ENCODE peak calls at places on chromosome 11, in four cellular contexts. Z is breast epithelium, A is endothelial cell of umbilical vein, R is RWPE1. S is an unnamed sample.

GRCh38 chr11:66012946-66013761 is 1.3 kb downstream of the CST6 start:
- DNase-seq in Z (peak), A (no peak), R (no peak), S (no peak)

GRCh38 chr11:62186195-62186594 is 3.8 kb upstream of the SCGB1D1 start:
- DNase-seq in Z (no peak), A (no peak), R (no peak), S (no peak)

GRCh38 chr11:33687733-33688479 is 12.7 kb downstream of the C11orf91 start:
- DNase-seq in Z (no peak), A (peak), R (no peak), S (no peak)

GRCh38 chr11:40140560-40140959 is 1318.9 kb downstream of the LRRC4C start:
- DNase-seq in Z (no peak), A (no peak), R (no peak), S (no peak)

GRCh38 chr11:73140213-73141030 is 1.7 kb downstream of the FCHSD2 start:
- DNase-seq in Z (no peak), A (peak), R (peak), S (no peak)

GRCh38 chr11:68138256-68138655 is 17.1 kb upstream of the CHKA start:
- DNase-seq in Z (no peak), A (no peak), R (no peak), S (no peak)

GRCh38 chr11:121615506-121615905 is 162.7 kb upstream of the SORL1-AS1 start:
- DNase-seq in Z (no peak), A (no peak), R (no peak), S (no peak)

GRCh38 chr11:108431370-108431769 is 36.0 kb downstream of the C11orf65 start:
- DNase-seq in Z (no peak), A (no peak), R (no peak), S (no peak)

GRCh38 chr11:44235765-44236201 is 74.2 kb downstream of the ALX4 start:
- DNase-seq in Z (no peak), A (no peak), R (no peak), S (no peak)

GRCh38 chr11:115613986-115614625 is 109.9 kb upstream of the CADM1 start:
- DNase-seq in Z (no peak), A (no peak), R (peak), S (no peak)

GRCh38 chr11:116563028-116563712 is 209.6 kb downstream of the BUD13 start:
- DNase-seq in Z (peak), A (peak), R (no peak), S (no peak)

GRCh38 chr11:127950162-127950561 is 637.2 kb downstream of the ETS1 start:
- DNase-seq in Z (no peak), A (no peak), R (no peak), S (no peak)
- TF ChIP-seq CTCF in Z (no peak), A (no peak), R (no peak), S (no peak)

DNA sequence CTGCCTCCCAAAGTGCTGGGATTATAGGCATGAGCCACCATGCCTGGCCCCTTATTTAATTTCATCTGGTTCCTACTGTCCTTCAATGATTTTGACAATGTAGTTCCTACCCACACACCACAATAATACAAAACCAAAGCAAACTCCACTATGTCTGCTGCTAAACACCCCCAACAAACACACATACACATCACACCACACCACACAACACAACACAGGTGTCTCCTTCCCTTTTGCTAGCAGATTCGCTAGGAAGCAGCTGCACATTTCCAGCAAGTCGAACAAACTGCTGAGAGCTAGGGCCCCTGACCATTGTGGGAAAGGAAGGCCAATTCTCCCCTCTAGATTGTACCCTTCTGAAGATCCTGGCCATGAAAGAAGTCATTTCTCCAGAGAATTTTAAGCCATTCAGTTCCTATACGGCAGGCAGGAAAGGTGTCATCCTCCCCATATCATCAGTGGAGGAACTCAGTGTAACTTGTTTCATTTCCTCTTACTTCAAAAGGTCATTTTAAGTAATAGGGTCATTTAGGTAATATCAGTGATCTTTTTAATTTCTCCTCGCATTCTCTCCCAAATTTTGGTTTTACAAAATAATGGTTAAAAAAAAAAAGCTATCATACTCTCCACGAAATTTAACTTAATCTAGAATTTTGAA is 18.5 kb downstream of the NUMA1 start:
- DNase-seq in Z (no peak), A (no peak), R (no peak), S (no peak)
- H3K27ac ChIP-seq in Z (no peak), A (no peak), R (no peak), S (no peak)

GRCh38 chr11:46222485-46223251 is 54.8 kb upstream of the CREB3L1 start:
- DNase-seq in Z (no peak), A (no peak), R (no peak), S (no peak)
- TF ChIP-seq CTCF in Z (no peak), A (no peak), R (no peak), S (no peak)

GRCh38 chr11:120334332-120334731 is 1.9 kb upstream of the ARHGEF12 start:
- DNase-seq in Z (no peak), A (no peak), R (no peak), S (no peak)
- H3K27ac ChIP-seq in Z (peak), A (no peak), R (no peak), S (peak)

DNA sequence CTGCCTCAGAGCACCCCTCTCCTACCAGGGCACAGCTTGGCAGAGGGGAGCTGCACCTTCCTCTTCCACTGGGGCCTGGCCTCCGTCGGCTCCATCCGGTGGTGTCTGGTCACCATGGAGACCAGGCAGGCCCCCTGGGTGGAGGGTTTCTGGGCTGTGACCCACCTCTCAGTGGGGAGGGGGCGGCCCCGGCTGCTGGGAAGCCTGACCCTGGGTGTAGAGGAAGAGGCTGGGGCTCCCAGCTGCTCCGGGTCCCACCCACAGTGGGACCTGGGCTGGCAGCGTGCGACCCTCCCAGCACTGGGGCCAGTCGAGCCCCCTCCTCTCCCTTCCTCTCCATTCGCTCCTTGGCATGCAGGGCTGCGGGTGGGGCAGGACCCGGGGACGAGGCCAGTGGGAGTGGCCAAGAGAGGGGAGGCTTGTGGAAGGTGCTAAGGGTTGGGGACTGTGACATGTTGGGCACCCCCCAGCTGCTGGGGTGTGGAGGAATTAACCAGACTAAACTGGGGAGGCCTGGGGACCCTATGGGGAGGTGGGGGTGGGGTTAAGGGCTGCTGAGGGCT is 46.8 kb downstream of the BRSK2 start:
- DNase-seq in Z (no peak), A (no peak), R (no peak), S (no peak)
- TF ChIP-seq CTCF in Z (no peak), A (no peak), R (no peak), S (no peak)

GRCh38 chr11:106271686-106272085 is 194.2 kb downstream of the AASDHPPT start:
- DNase-seq in Z (no peak), A (no peak), R (no peak), S (no peak)
- H3K27ac ChIP-seq in Z (no peak), A (no peak), R (no peak), S (no peak)

DNA sequence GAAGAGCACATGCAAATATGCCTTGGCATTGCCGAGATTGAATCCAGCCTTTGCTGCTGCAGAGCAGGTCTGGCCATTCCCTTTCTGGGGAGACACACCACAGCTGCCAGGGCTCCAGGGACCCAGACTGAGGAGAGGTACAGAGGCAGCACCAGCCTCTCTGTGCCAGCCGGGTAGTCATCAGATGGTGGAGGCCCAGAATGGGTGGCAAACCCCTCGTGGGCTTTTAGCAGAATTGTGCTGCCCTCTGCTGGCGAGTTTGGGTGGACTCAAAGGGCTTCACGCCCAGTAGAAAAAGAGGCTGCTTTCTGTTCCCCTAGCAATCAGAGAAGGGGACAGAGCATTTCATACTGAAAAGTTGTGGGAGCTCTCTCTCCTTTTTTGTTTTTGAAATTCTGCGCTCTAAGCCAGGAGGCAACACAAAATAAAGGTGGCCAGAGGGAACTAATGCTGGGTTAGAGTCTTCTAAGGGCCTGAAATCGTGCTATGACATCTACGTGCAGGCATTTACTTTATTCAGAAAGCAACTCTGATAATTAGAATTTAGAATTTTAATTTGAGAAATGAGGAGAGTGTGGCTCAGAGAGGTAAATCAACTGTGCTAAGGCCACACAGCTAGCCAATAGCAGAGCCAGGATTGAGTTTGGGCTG is 158.8 kb upstream of the NAV2 start:
- DNase-seq in Z (peak), A (peak), R (peak), S (no peak)
- TF ChIP-seq CTCF in Z (peak), A (peak), R (peak), S (peak)

S was measured in esophagus squamous epithelium.